ENCODE peak calls at places on chromosomes 11 and 22, in nine cellular contexts. K is mucosa of gallbladder; Z is fibroblast of pulmonary artery; M is heart right ventricle; Q is kidney epithelial cell; C is stimulated activated CD4-positive, alpha-beta T cell treated with anti-CD3 and anti-CD28 coated beads, Interleukin-4, amount 100 ng/mL, for 48 hours; H is HEK293T; F is HT-29; S is SK-N-SH. L is an unnamed sample.

GRCh38 chr22:37331811-37332536 is 49.7 kb downstream of the CYTH4 start:
- DNase-seq in K (peak), Z (no peak), M (no peak), Q (no peak), C (no peak), H (no peak), F (no peak), S (no peak), L (no peak)

GRCh38 chr11:110425751-110426545 is 3.8 kb upstream of the FDX1 start:
- DNase-seq in K (no peak), Z (peak), M (no peak), Q (no peak), C (no peak), H (peak), F (no peak), S (no peak), L (no peak)

GRCh38 chr22:45310331-45311032 is 748 bp downstream of the FAM118A start:
- DNase-seq in K (no peak), Z (no peak), M (no peak), Q (no peak), C (no peak), H (no peak), F (no peak), S (no peak), L (no peak)

GRCh38 chr11:117654856-117655255 is 142.2 kb downstream of the DSCAML1 start:
- DNase-seq in K (no peak), Z (no peak), M (no peak), Q (no peak), C (no peak), H (no peak), F (no peak), S (peak), L (no peak)

GRCh38 chr11:924406-925157 is 1.1 kb upstream of the AP2A2 start:
- DNase-seq in K (no peak), Z (no peak), M (no peak), Q (no peak), C (no peak), H (no peak), F (no peak), S (peak), L (no peak)

GRCh38 chr11:59698506-59698905 is 15.1 kb downstream of the OR10V1 start:
- DNase-seq in K (no peak), Z (peak), M (no peak), Q (no peak), C (no peak), H (no peak), F (no peak), S (no peak), L (peak)

GRCh38 chr22:19806213-19807160 is 45.9 kb downstream of the TBX1 start:
- DNase-seq in K (peak), Z (no peak), M (peak), Q (peak), C (no peak), H (no peak), F (peak), S (peak), L (peak)

GRCh38 chr22:30538280-30538679 is 8.3 kb downstream of the SEC14L6 start:
- DNase-seq in K (no peak), Z (peak), M (no peak), Q (no peak), C (no peak), H (no peak), F (no peak), S (no peak), L (peak)

GRCh38 chr11:43962383-43962969 is 20.0 kb downstream of the C11orf96 start:
- DNase-seq in K (no peak), Z (no peak), M (no peak), Q (no peak), C (no peak), H (no peak), F (no peak), S (peak), L (no peak)

GRCh38 chr11:11731311-11732083 is 109.7 kb upstream of the GALNT18 start:
- DNase-seq in K (no peak), Z (peak), M (no peak), Q (peak), C (no peak), H (no peak), F (peak), S (no peak), L (peak)

GRCh38 chr11:103488021-103488420 is 378.8 kb downstream of the DYNC2H1 start:
- DNase-seq in K (no peak), Z (no peak), M (no peak), Q (no peak), C (no peak), H (no peak), F (no peak), S (no peak), L (peak)

GRCh38 chr11:2569731-2570210 is 125.0 kb downstream of the KCNQ1 start:
- DNase-seq in K (no peak), Z (no peak), M (no peak), Q (no peak), C (no peak), H (no peak), F (no peak), S (no peak), L (no peak)

GRCh38 chr11:103929168-103929903 is 107.1 kb upstream of the DDI1 start:
- DNase-seq in K (no peak), Z (no peak), M (no peak), Q (no peak), C (no peak), H (no peak), F (no peak), S (no peak), L (no peak)

GRCh38 chr11:11977206-11977938 is 31.1 kb downstream of the DKK3 start:
- DNase-seq in K (peak), Z (peak), M (peak), Q (peak), C (no peak), H (no peak), F (peak), S (no peak), L (peak)

L was measured in foreskin keratinocyte.